ENCODE peak calls at places on chromosomes 16 and 17, in ten cellular contexts. I, P, W, X, H, Q, Z, J, M and B are unnamed samples.

GRCh38 chr17:28211811-28212210 is 107.2 kb upstream of the TMEM97 start:
- DNase-seq in I (no peak), P (no peak), W (no peak), X (no peak), H (no peak), Q (no peak), Z (no peak), J (no peak), M (no peak), B (no peak)

GRCh38 chr16:67115649-67116048 is 5.9 kb downstream of the PHAF1 start:
- DNase-seq in I (peak), P (no peak), W (peak), X (peak), H (no peak), Q (no peak), Z (no peak), J (no peak), M (peak), B (no peak)

GRCh38 chr17:72699566-72699965 is 392.9 kb downstream of the SLC39A11 start:
- DNase-seq in I (peak), P (no peak), W (no peak), X (peak), H (no peak), Q (no peak), Z (no peak), J (no peak), M (no peak), B (no peak)

GRCh38 chr16:54239441-54239840 is 47.1 kb downstream of the IRX3 start:
- DNase-seq in I (peak), P (no peak), W (no peak), X (peak), H (peak), Q (no peak), Z (no peak), J (no peak), M (no peak), B (no peak)

GRCh38 chr16:47366228-47366627 is 94.6 kb downstream of the ITFG1 start:
- DNase-seq in I (no peak), P (no peak), W (no peak), X (no peak), H (no peak), Q (peak), Z (no peak), J (no peak), M (no peak), B (no peak)

GRCh38 chr17:79626156-79626890 is 15.5 kb upstream of the RBFOX3 start:
- DNase-seq in I (no peak), P (no peak), W (no peak), X (no peak), H (no peak), Q (no peak), Z (no peak), J (no peak), M (no peak), B (no peak)

GRCh38 chr17:21161498-21162393 is 35.0 kb downstream of the DHRS7B start:
- DNase-seq in I (peak), P (no peak), W (peak), X (peak), H (no peak), Q (no peak), Z (no peak), J (no peak), M (no peak), B (peak)

GRCh38 chr16:86540894-86541293 is 14.1 kb downstream of the MTHFSD start:
- DNase-seq in I (no peak), P (no peak), W (no peak), X (no peak), H (no peak), Q (no peak), Z (no peak), J (no peak), M (no peak), B (no peak)

GRCh38 chr17:76716146-76716833 is 5.5 kb upstream of the MXRA7 start:
- DNase-seq in I (peak), P (no peak), W (peak), X (peak), H (peak), Q (no peak), Z (peak), J (no peak), M (no peak), B (no peak)

GRCh38 chr17:17510456-17511292 is 14.5 kb upstream of the RASD1 start:
- DNase-seq in I (no peak), P (no peak), W (no peak), X (no peak), H (peak), Q (no peak), Z (no peak), J (no peak), M (no peak), B (no peak)

GRCh38 chr17:63800783-63801182 is 26.4 kb upstream of the PSMC5 start:
- DNase-seq in I (no peak), P (no peak), W (no peak), X (no peak), H (no peak), Q (no peak), Z (no peak), J (no peak), M (no peak), B (no peak)

GRCh38 chr17:8256691-8257090 is 7.6 kb downstream of the PFAS start:
- DNase-seq in I (no peak), P (no peak), W (no peak), X (no peak), H (no peak), Q (no peak), Z (no peak), J (no peak), M (no peak), B (no peak)

GRCh38 chr16:14193316-14193871 is 122.3 kb downstream of the MRTFB start:
- DNase-seq in I (no peak), P (no peak), W (no peak), X (no peak), H (no peak), Q (no peak), Z (peak), J (no peak), M (no peak), B (no peak)

GRCh38 chr17:49861150-49861884 is 13.4 kb upstream of the TAC4 start:
- DNase-seq in I (peak), P (no peak), W (peak), X (peak), H (no peak), Q (peak), Z (peak), J (peak), M (no peak), B (peak)

GRCh38 chr17:62888148-62888547 is 77.9 kb upstream of the TANC2 start:
- DNase-seq in I (no peak), P (no peak), W (no peak), X (no peak), H (no peak), Q (no peak), Z (no peak), J (no peak), M (no peak), B (peak)

GRCh38 chr16:69890114-69890890 is 60.8 kb upstream of the CLEC18A start:
- DNase-seq in I (peak), P (peak), W (no peak), X (peak), H (peak), Q (peak), Z (no peak), J (peak), M (no peak), B (peak)

GRCh38 chr16:28538733-28539596 is at the start of gene NUPR1:
- DNase-seq in I (peak), P (peak), W (peak), X (peak), H (peak), Q (no peak), Z (no peak), J (peak), M (no peak), B (peak)

GRCh38 chr17:15258113-15258512 is 7.0 kb downstream of the PMP22 start:
- DNase-seq in I (no peak), P (no peak), W (no peak), X (no peak), H (no peak), Q (no peak), Z (no peak), J (no peak), M (no peak), B (no peak)

GRCh38 chr17:75182319-75182568 is 515 bp downstream of the SUMO2 start:
- DNase-seq in I (no peak), P (no peak), W (no peak), X (no peak), H (peak), Q (no peak), Z (no peak), J (no peak), M (no peak), B (no peak)

GRCh38 chr16:22091721-22092120 is 620 bp upstream of the VWA3A start:
- DNase-seq in I (peak), P (no peak), W (no peak), X (no peak), H (no peak), Q (no peak), Z (no peak), J (no peak), M (no peak), B (no peak)

GRCh38 chr16:80527297-80527696 is 13.5 kb upstream of the DYNLRB2 start:
- DNase-seq in I (peak), P (no peak), W (peak), X (peak), H (no peak), Q (peak), Z (no peak), J (no peak), M (peak), B (peak)

GRCh38 chr17:77306790-77307478 is 166.2 kb downstream of the SEC14L1 start:
- DNase-seq in I (no peak), P (no peak), W (no peak), X (no peak), H (no peak), Q (no peak), Z (no peak), J (no peak), M (no peak), B (no peak)

GRCh38 chr16:56294599-56294998 is 103.3 kb downstream of the GNAO1 start:
- DNase-seq in I (peak), P (no peak), W (peak), X (peak), H (no peak), Q (no peak), Z (no peak), J (no peak), M (no peak), B (no peak)

GRCh38 chr17:79607941-79608728 is 2.7 kb downstream of the RBFOX3 start:
- DNase-seq in I (no peak), P (no peak), W (peak), X (peak), H (peak), Q (peak), Z (no peak), J (no peak), M (peak), B (peak)

GRCh38 chr17:19369846-19370492 is 7.4 kb upstream of the B9D1 start:
- DNase-seq in I (no peak), P (no peak), W (no peak), X (no peak), H (peak), Q (no peak), Z (no peak), J (no peak), M (no peak), B (no peak)

GRCh38 chr17:59829217-59830006 is 63.3 kb downstream of the TUBD1 start:
- DNase-seq in I (peak), P (no peak), W (peak), X (peak), H (no peak), Q (no peak), Z (no peak), J (no peak), M (peak), B (peak)

GRCh38 chr17:68288375-68288774 is 2.6 kb downstream of the SLC16A6 start:
- DNase-seq in I (no peak), P (no peak), W (peak), X (no peak), H (no peak), Q (no peak), Z (no peak), J (no peak), M (no peak), B (no peak)

GRCh38 chr16:8961811-8962390 is 1.8 kb downstream of the USP7 start:
- DNase-seq in I (no peak), P (no peak), W (no peak), X (no peak), H (no peak), Q (peak), Z (no peak), J (no peak), M (no peak), B (peak)

GRCh38 chr16:8959921-8960787 is 3.6 kb downstream of the USP7 start:
- DNase-seq in I (no peak), P (no peak), W (no peak), X (peak), H (no peak), Q (peak), Z (peak), J (no peak), M (no peak), B (peak)

GRCh38 chr16:8962393-8963009 is 1.2 kb downstream of the USP7 start:
- DNase-seq in I (no peak), P (no peak), W (no peak), X (no peak), H (no peak), Q (peak), Z (peak), J (no peak), M (no peak), B (peak)

GRCh38 chr16:8958344-8958808 is 5.3 kb downstream of the USP7 start:
- DNase-seq in I (peak), P (peak), W (peak), X (peak), H (peak), Q (peak), Z (no peak), J (no peak), M (no peak), B (peak)

DNA sequence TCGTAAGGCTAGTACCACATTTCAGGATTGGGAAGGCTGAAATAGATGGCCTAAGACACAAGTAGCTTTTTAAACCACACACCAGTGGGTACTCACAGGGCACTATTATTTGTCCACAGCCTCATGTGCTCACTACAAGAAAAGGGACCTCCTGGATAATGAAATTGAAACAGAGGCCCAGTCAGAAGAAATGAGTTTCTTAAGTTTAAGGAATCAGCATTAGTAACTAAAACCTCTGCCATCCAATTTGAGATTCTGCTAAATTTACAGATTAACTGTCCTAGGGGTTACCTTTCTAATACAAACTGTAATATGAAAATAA is 3.0 kb downstream of the USP7 start:
- DNase-seq in I (no peak), P (no peak), W (no peak), X (no peak), H (no peak), Q (no peak), Z (no peak), J (no peak), M (no peak), B (no peak)
- H3K4me3 ChIP-seq in I (peak), P (peak), W (no peak), X (no peak), H (no peak), Q (peak), Z (peak), J (no peak), M (no peak), B (no peak)

DNA sequence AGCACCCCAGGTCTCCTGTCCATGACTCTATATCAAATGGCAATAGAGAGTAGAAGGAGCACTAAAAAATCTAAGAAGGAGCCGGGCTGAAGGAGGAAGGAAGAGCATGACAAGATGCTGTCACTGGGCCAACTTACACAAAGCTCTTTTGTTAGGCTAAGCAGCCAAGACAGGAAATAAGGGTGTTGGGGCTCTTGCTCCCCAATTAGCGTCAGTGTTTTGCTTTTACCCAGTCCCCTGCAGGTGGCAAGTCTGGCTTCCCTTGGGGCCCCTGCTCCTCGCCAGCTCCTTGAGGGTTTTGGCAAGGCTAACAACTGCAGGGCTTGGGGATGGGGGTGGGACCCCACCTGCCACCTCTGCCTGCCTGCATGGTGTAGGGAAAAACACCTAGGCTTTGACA is 120.5 kb downstream of the CCT6B start:
- DNase-seq in I (no peak), P (no peak), W (no peak), X (no peak), H (no peak), Q (no peak), Z (peak), J (no peak), M (no peak), B (no peak)
- H3K4me3 ChIP-seq in I (no peak), P (no peak), W (no peak), X (no peak), H (no peak), Q (no peak), Z (no peak), J (no peak), M (no peak), B (no peak)

GRCh38 chr17:80878876-80879722 is 112.5 kb upstream of the CHMP6 start:
- DNase-seq in I (no peak), P (no peak), W (no peak), X (no peak), H (peak), Q (no peak), Z (no peak), J (no peak), M (no peak), B (no peak)

GRCh38 chr17:80874866-80875445 is 116.7 kb upstream of the CHMP6 start:
- DNase-seq in I (no peak), P (no peak), W (no peak), X (no peak), H (peak), Q (no peak), Z (no peak), J (no peak), M (no peak), B (no peak)

GRCh38 chr17:80879723-80880649 is 111.7 kb upstream of the CHMP6 start:
- DNase-seq in I (no peak), P (no peak), W (no peak), X (no peak), H (peak), Q (no peak), Z (no peak), J (no peak), M (no peak), B (no peak)

GRCh38 chr17:80877829-80878303 is 113.8 kb upstream of the CHMP6 start:
- DNase-seq in I (no peak), P (no peak), W (no peak), X (no peak), H (no peak), Q (no peak), Z (no peak), J (no peak), M (no peak), B (no peak)

GRCh38 chr17:80877095-80877828 is 114.4 kb upstream of the CHMP6 start:
- DNase-seq in I (no peak), P (no peak), W (no peak), X (no peak), H (no peak), Q (no peak), Z (peak), J (no peak), M (no peak), B (no peak)
- H3K4me3 ChIP-seq in I (no peak), P (no peak), W (no peak), X (no peak), H (no peak), Q (no peak), Z (peak), J (no peak), M (no peak), B (no peak)

GRCh38 chr16:3087243-3087791 is 11.8 kb downstream of the ZSCAN10 start:
- DNase-seq in I (no peak), P (no peak), W (no peak), X (no peak), H (peak), Q (peak), Z (no peak), J (no peak), M (no peak), B (peak)

GRCh38 chr16:3088450-3088849 is 10.6 kb downstream of the ZSCAN10 start:
- DNase-seq in I (no peak), P (no peak), W (no peak), X (no peak), H (no peak), Q (no peak), Z (no peak), J (no peak), M (no peak), B (no peak)

GRCh38 chr16:3088925-3089716 is 10.0 kb downstream of the ZSCAN10 start:
- DNase-seq in I (no peak), P (no peak), W (no peak), X (no peak), H (no peak), Q (no peak), Z (no peak), J (no peak), M (no peak), B (no peak)

GRCh38 chr16:3086596-3087242 is 12.4 kb downstream of the ZSCAN10 start:
- DNase-seq in I (no peak), P (no peak), W (no peak), X (no peak), H (no peak), Q (no peak), Z (no peak), J (no peak), M (no peak), B (peak)

GRCh38 chr16:3087836-3088235 is 11.3 kb downstream of the ZSCAN10 start:
- DNase-seq in I (no peak), P (no peak), W (no peak), X (no peak), H (no peak), Q (no peak), Z (no peak), J (no peak), M (no peak), B (no peak)
- H3K4me3 ChIP-seq in I (no peak), P (no peak), W (no peak), X (no peak), H (no peak), Q (no peak), Z (no peak), J (no peak), M (no peak), B (no peak)

DNA sequence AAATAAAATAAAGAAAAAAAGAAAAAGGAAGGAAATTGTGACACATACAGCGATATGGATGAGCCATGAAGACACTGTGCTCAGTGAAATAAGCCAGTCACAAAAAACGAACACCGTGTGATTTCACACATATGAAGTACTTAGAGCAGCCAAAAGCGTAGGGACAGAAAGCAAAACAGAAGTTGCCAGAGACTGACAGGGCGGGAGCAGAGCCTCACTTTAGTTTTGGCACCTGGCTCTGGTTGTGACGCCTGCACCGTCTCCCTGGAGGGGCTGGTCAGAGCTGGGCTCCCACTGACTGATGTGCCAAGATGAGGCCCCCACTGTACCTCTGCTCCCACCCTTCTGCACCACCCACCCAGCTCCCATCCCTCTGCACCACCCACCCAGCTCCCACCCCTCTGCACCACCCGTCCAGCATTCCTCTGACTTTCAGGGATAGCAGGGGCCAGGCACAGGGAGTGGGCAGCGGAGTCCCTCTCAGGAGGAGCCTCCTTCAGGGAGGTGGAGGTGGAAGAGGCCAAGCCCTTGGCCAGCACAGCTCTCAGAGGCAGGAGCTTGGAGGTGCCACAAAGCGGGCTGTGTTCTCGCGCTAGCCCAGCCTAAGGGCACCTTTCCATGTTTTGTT is 3.3 kb upstream of the PRSS21 start:
- DNase-seq in I (no peak), P (no peak), W (no peak), X (no peak), H (no peak), Q (no peak), Z (no peak), J (no peak), M (no peak), B (no peak)
- H3K4me3 ChIP-seq in I (no peak), P (no peak), W (no peak), X (no peak), H (no peak), Q (no peak), Z (no peak), J (no peak), M (no peak), B (no peak)

DNA sequence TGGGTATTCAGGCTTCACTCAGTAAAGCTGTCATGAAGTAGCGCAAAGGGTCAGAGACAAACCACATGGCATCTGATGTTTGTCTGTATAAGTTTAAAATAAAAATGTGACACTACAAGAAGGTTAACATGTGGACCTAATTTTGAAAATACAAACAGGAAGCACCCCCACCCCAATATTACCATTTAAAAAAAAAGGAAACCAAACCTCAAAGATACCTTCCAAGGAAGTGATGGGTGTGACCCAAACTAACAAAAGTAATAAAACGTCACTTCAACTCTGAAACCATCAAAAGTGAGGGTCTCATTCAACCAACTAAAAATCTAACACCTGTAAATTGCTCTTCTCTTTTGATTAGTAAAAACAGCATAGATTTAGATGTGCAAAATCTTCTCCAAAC is 3.6 kb downstream of the STAT5B start:
- DNase-seq in I (no peak), P (no peak), W (no peak), X (no peak), H (no peak), Q (no peak), Z (peak), J (no peak), M (no peak), B (no peak)
- H3K4me3 ChIP-seq in I (no peak), P (no peak), W (no peak), X (no peak), H (no peak), Q (no peak), Z (peak), J (no peak), M (no peak), B (no peak)